ENCODE peak calls at places on chromosomes 6 and 20, in nine cellular contexts. One of them, this sample, is unnamed. For H3K4me1, the result is how much of the 10 kb centered on the place peaks cover.

GRCh38 chr6:158803733-158804143 is 15.4 kb downstream of the EZR start:
- DNase-seq in Peyer's patch: no peak
- DNase-seq in endodermal cell: peak
- DNase-seq in ovary: no peak
- DNase-seq in uterus: no peak
- DNase-seq in A549: no peak
- DNase-seq in tibial artery: no peak
- DNase-seq in right lobe of liver: no peak
- DNase-seq in psoas muscle: no peak
- DNase-seq in this sample: no peak

GRCh38 chr6:122202576-122203137 is 196.8 kb upstream of the HSF2 start:
- DNase-seq in endodermal cell: peak
- DNase-seq in tibial artery: no peak
- DNase-seq in uterus: no peak
- DNase-seq in psoas muscle: no peak
- DNase-seq in Peyer's patch: no peak
- DNase-seq in right lobe of liver: no peak
- DNase-seq in ovary: no peak
- DNase-seq in A549: no peak
- DNase-seq in this sample: no peak

GRCh38 chr6:57313711-57314471 is 3.5 kb upstream of the PRIM2 start:
- DNase-seq in Peyer's patch: no peak
- DNase-seq in A549: peak
- DNase-seq in tibial artery: no peak
- DNase-seq in right lobe of liver: no peak
- DNase-seq in endodermal cell: no peak
- DNase-seq in uterus: peak
- DNase-seq in ovary: no peak
- DNase-seq in psoas muscle: no peak
- DNase-seq in this sample: no peak

GRCh38 chr6:130466052-130466743 is 100.4 kb downstream of the TMEM200A start:
- DNase-seq in ovary: no peak
- DNase-seq in right lobe of liver: no peak
- DNase-seq in tibial artery: no peak
- DNase-seq in A549: no peak
- DNase-seq in uterus: no peak
- DNase-seq in Peyer's patch: no peak
- DNase-seq in psoas muscle: no peak
- DNase-seq in endodermal cell: no peak
- DNase-seq in this sample: no peak

GRCh38 chr6:39263299-39264037 is 34.2 kb upstream of the KCNK5 start:
- DNase-seq in psoas muscle: no peak
- DNase-seq in A549: no peak
- DNase-seq in endodermal cell: no peak
- DNase-seq in tibial artery: no peak
- DNase-seq in Peyer's patch: no peak
- DNase-seq in uterus: no peak
- DNase-seq in right lobe of liver: no peak
- DNase-seq in ovary: no peak
- DNase-seq in this sample: no peak

GRCh38 chr6:158353851-158354508 is 41.7 kb downstream of the TULP4 start:
- DNase-seq in psoas muscle: no peak
- DNase-seq in endodermal cell: no peak
- DNase-seq in Peyer's patch: no peak
- DNase-seq in ovary: no peak
- DNase-seq in uterus: no peak
- DNase-seq in tibial artery: no peak
- DNase-seq in A549: no peak
- DNase-seq in right lobe of liver: no peak
- DNase-seq in this sample: no peak

GRCh38 chr20:57433658-57434389 is 42.6 kb downstream of the RBM38 start:
- DNase-seq in A549: no peak
- DNase-seq in endodermal cell: no peak
- DNase-seq in right lobe of liver: no peak
- DNase-seq in uterus: no peak
- DNase-seq in psoas muscle: peak
- DNase-seq in ovary: no peak
- DNase-seq in tibial artery: no peak
- DNase-seq in Peyer's patch: no peak
- DNase-seq in this sample: no peak

GRCh38 chr6:53391170-53391569 is 42.4 kb upstream of the ELOVL5 start:
- DNase-seq in psoas muscle: no peak
- DNase-seq in tibial artery: no peak
- DNase-seq in A549: no peak
- DNase-seq in uterus: no peak
- DNase-seq in Peyer's patch: no peak
- DNase-seq in ovary: no peak
- DNase-seq in right lobe of liver: no peak
- DNase-seq in endodermal cell: no peak
- DNase-seq in this sample: no peak

GRCh38 chr20:25860531-25861150 is 164.0 kb upstream of the ZNF337 start:
- DNase-seq in right lobe of liver: peak
- DNase-seq in endodermal cell: no peak
- DNase-seq in psoas muscle: no peak
- DNase-seq in A549: no peak
- DNase-seq in ovary: no peak
- DNase-seq in tibial artery: no peak
- DNase-seq in uterus: no peak
- DNase-seq in Peyer's patch: no peak
- DNase-seq in this sample: peak

GRCh38 chr20:59820204-59821041 is 113.0 kb downstream of the SYCP2 start:
- DNase-seq in endodermal cell: peak
- DNase-seq in uterus: no peak
- DNase-seq in right lobe of liver: no peak
- DNase-seq in Peyer's patch: peak
- DNase-seq in psoas muscle: peak
- DNase-seq in ovary: peak
- DNase-seq in A549: no peak
- DNase-seq in tibial artery: no peak
- DNase-seq in this sample: peak

GRCh38 chr6:136614350-136614749 is 64.1 kb upstream of the MAP7 start:
- DNase-seq in tibial artery: no peak
- DNase-seq in psoas muscle: no peak
- DNase-seq in ovary: no peak
- DNase-seq in uterus: no peak
- DNase-seq in right lobe of liver: no peak
- DNase-seq in Peyer's patch: no peak
- DNase-seq in endodermal cell: no peak
- DNase-seq in A549: no peak
- DNase-seq in this sample: no peak
- TF ChIP-seq CTCF in tibial artery: no peak
- TF ChIP-seq CTCF in psoas muscle: no peak
- TF ChIP-seq CTCF in ovary: no peak
- TF ChIP-seq CTCF in uterus: no peak
- TF ChIP-seq CTCF in right lobe of liver: no peak
- TF ChIP-seq CTCF in Peyer's patch: no peak
- TF ChIP-seq CTCF in endodermal cell: no peak
- TF ChIP-seq CTCF in A549: no peak
- TF ChIP-seq CTCF in this sample: no peak

GRCh38 chr6:93418448-93419303 is 683 bp downstream of the EPHA7 start:
- DNase-seq in tibial artery: peak
- DNase-seq in uterus: peak
- DNase-seq in A549: peak
- DNase-seq in right lobe of liver: peak
- DNase-seq in psoas muscle: peak
- DNase-seq in Peyer's patch: peak
- DNase-seq in endodermal cell: peak
- DNase-seq in ovary: peak
- DNase-seq in this sample: no peak
- H3K4me1 ChIP-seq in tibial artery: under half
- H3K4me1 ChIP-seq in uterus: under half
- H3K4me1 ChIP-seq in A549: under half
- H3K4me1 ChIP-seq in right lobe of liver: under half
- H3K4me1 ChIP-seq in psoas muscle: under half
- H3K4me1 ChIP-seq in Peyer's patch: under half
- H3K4me1 ChIP-seq in endodermal cell: under half
- H3K4me1 ChIP-seq in ovary: under half
- H3K4me1 ChIP-seq in this sample: under half

DNA sequence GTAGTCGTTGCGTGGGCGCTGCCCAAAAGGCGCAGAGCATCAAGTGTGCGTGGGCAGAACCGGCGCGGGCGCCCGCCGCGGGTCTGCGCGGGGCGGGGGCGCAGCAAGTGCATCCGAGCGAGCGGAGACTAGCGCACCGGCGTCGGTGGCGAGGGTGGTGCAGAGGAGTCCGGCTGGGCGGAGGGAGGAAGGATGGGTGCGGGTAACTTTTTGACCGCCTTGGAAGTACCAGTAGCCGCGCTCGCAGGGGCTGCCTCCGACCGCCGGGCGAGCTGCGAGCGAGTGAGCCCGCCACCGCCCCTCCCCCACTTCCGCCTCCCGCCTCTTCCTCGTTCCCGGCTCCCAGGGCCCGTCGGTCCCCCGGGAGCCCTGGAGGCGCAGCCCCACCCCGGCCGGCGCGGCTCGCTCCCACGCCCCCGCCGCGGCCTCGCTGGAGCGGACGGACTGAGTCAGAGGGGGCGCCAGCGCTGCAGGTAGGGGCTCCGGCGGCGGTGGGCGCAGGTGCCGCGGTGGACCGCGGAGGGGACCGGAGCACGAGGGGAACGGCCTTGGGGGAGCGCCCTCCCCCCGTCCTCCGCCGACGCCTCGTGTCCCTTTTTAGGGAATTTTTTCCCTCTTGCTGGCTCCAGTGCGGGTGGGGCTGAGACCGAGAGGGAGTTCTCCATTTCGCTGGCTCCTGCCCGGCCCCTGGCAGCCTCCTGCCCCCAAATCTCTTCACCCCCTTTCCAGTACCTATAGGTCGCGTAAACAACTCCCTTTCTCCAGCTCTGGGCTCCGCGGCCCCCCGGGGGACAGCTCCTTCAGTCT is 1.6 kb upstream of the DBNDD2 start:
- DNase-seq in right lobe of liver: no peak
- DNase-seq in tibial artery: peak
- DNase-seq in psoas muscle: peak
- DNase-seq in Peyer's patch: peak
- DNase-seq in uterus: peak
- DNase-seq in ovary: peak
- DNase-seq in A549: no peak
- DNase-seq in endodermal cell: peak
- DNase-seq in this sample: no peak
- TF ChIP-seq CTCF in right lobe of liver: no peak
- TF ChIP-seq CTCF in tibial artery: no peak
- TF ChIP-seq CTCF in psoas muscle: no peak
- TF ChIP-seq CTCF in Peyer's patch: no peak
- TF ChIP-seq CTCF in uterus: no peak
- TF ChIP-seq CTCF in ovary: no peak
- TF ChIP-seq CTCF in A549: no peak
- TF ChIP-seq CTCF in endodermal cell: no peak
- TF ChIP-seq CTCF in this sample: no peak

GRCh38 chr6:15346315-15346714 is 100.4 kb downstream of the JARID2 start:
- DNase-seq in psoas muscle: no peak
- DNase-seq in A549: no peak
- DNase-seq in tibial artery: no peak
- DNase-seq in ovary: no peak
- DNase-seq in endodermal cell: no peak
- DNase-seq in right lobe of liver: no peak
- DNase-seq in Peyer's patch: no peak
- DNase-seq in uterus: no peak
- DNase-seq in this sample: no peak
- H3K4me1 ChIP-seq in psoas muscle: under half
- H3K4me1 ChIP-seq in A549: under half
- H3K4me1 ChIP-seq in tibial artery: under half
- H3K4me1 ChIP-seq in ovary: under half
- H3K4me1 ChIP-seq in endodermal cell: under half
- H3K4me1 ChIP-seq in right lobe of liver: under half
- H3K4me1 ChIP-seq in Peyer's patch: under half
- H3K4me1 ChIP-seq in uterus: under half
- H3K4me1 ChIP-seq in this sample: under half

DNA sequence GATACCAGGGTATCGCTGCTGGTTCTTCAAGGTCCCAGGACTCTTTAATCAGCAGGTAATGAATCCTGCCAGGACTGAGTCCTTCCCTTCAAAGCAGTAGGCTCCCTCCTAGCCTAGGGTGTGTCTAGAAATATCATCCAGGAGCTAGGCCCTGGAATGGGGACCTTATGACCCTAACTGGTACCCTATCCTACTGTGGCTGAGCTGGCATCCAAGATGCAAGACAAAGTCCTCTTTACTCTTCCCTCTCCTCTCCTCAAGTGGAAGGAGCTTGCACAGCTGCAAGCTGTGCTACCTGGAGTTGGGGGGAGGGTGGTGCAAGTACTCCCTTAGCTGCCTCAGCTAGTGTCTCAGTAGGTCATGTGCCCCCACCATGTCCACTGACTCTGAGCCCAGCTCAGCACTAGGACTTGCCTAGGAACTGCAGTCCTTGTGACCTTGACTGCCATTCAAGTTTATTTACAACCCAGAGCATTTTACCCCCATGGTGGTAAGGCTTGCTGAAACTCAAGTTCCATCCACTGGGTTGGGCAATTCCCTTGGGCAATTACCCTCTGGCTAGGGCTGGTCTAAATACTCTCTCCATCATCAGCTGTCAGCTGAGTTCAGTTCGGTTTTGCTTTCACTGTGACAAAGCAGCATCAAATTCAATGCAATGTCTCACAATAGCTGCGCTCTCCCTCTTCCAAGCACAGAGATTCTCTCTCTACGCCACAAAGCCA is 48.4 kb upstream of the TOP1 start:
- DNase-seq in ovary: no peak
- DNase-seq in uterus: no peak
- DNase-seq in A549: no peak
- DNase-seq in endodermal cell: no peak
- DNase-seq in tibial artery: no peak
- DNase-seq in psoas muscle: no peak
- DNase-seq in right lobe of liver: no peak
- DNase-seq in Peyer's patch: no peak
- DNase-seq in this sample: no peak
- TF ChIP-seq CTCF in ovary: no peak
- TF ChIP-seq CTCF in uterus: no peak
- TF ChIP-seq CTCF in A549: no peak
- TF ChIP-seq CTCF in endodermal cell: no peak
- TF ChIP-seq CTCF in tibial artery: no peak
- TF ChIP-seq CTCF in psoas muscle: no peak
- TF ChIP-seq CTCF in right lobe of liver: no peak
- TF ChIP-seq CTCF in Peyer's patch: no peak
- TF ChIP-seq CTCF in this sample: no peak

GRCh38 chr20:62917720-62918119 is 8.6 kb downstream of the DIDO1 start:
- DNase-seq in uterus: no peak
- DNase-seq in psoas muscle: no peak
- DNase-seq in right lobe of liver: no peak
- DNase-seq in endodermal cell: no peak
- DNase-seq in A549: no peak
- DNase-seq in tibial artery: peak
- DNase-seq in ovary: no peak
- DNase-seq in Peyer's patch: no peak
- DNase-seq in this sample: peak
- H3K4me1 ChIP-seq in uterus: under half
- H3K4me1 ChIP-seq in psoas muscle: half or more
- H3K4me1 ChIP-seq in right lobe of liver: half or more
- H3K4me1 ChIP-seq in endodermal cell: under half
- H3K4me1 ChIP-seq in A549: half or more
- H3K4me1 ChIP-seq in tibial artery: half or more
- H3K4me1 ChIP-seq in ovary: under half
- H3K4me1 ChIP-seq in Peyer's patch: under half
- H3K4me1 ChIP-seq in this sample: half or more